ENCODE peak calls at places on chromosomes 4 and X, in six cellular contexts. B is adipocyte; G is NCI-H1092 treated with DMSO at 0.1 percent for 48 hours; Q is NCI-H510A treated with DMSO at 0.1 percent for 48 hours; N is naive thymus-derived CD8-positive, alpha-beta T cell; D is HCT116. Y is an unnamed sample.

GRCh38 chrX:22999696-23000223 is at the start of gene DDX53:
- DNase-seq in B (no peak), G (no peak), Q (no peak), N (no peak), D (no peak), Y (no peak)

GRCh38 chr4:189202182-189202868 is 738.3 kb upstream of the FRG1 start:
- DNase-seq in B (peak), G (peak), Q (peak), N (peak), D (peak), Y (no peak)

GRCh38 chr4:5478116-5478515 is 230.2 kb downstream of the EVC2 start:
- DNase-seq in B (no peak), G (no peak), Q (no peak), N (no peak), D (no peak), Y (no peak)

GRCh38 chr4:147825451-147826287 is 93.8 kb downstream of the ARHGAP10 start:
- DNase-seq in B (no peak), G (no peak), Q (no peak), N (no peak), D (no peak), Y (no peak)

GRCh38 chrX:151543706-151544105 is 19.8 kb upstream of the PASD1 start:
- DNase-seq in B (no peak), G (no peak), Q (no peak), N (no peak), D (no peak), Y (no peak)

GRCh38 chr4:167826281-167826680 is 266.1 kb upstream of the ANXA10 start:
- DNase-seq in B (peak), G (no peak), Q (no peak), N (no peak), D (no peak), Y (no peak)

GRCh38 chrX:104195489-104196084 is 29.3 kb downstream of the FAM199X start:
- DNase-seq in B (peak), G (no peak), Q (peak), N (peak), D (peak), Y (no peak)

GRCh38 chr4:78205601-78206000 is 148.5 kb downstream of the FRAS1 start:
- DNase-seq in B (no peak), G (no peak), Q (no peak), N (no peak), D (no peak), Y (no peak)

GRCh38 chr4:152535236-152535902 is 523 bp downstream of the FBXW7 start:
- DNase-seq in B (peak), G (no peak), Q (no peak), N (no peak), D (no peak), Y (peak)

GRCh38 chrX:9560219-9560618 is 95.4 kb downstream of the TBL1X start:
- DNase-seq in B (no peak), G (no peak), Q (no peak), N (no peak), D (no peak), Y (no peak)

GRCh38 chrX:1443496-1444075 is 9.1 kb downstream of the ASMTL start:
- DNase-seq in B (no peak), G (no peak), Q (no peak), N (no peak), D (no peak), Y (no peak)

GRCh38 chr4:120055167-120055566 is 11.5 kb downstream of the MAD2L1 start:
- DNase-seq in B (no peak), G (no peak), Q (no peak), N (no peak), D (no peak), Y (no peak)

GRCh38 chr4:87946766-87947165 is 28.7 kb upstream of the SPP1 start:
- DNase-seq in B (no peak), G (no peak), Q (no peak), N (no peak), D (no peak), Y (no peak)

GRCh38 chr4:5365071-5366008 is 314.1 kb downstream of the STK32B start:
- DNase-seq in B (peak), G (no peak), Q (peak), N (no peak), D (peak), Y (no peak)

GRCh38 chr4:140637836-140638235 is 69.1 kb upstream of the UCP1 start:
- DNase-seq in B (peak), G (peak), Q (peak), N (peak), D (peak), Y (no peak)

GRCh38 chr4:26860922-26861433 is 337 bp downstream of the STIM2 start:
- DNase-seq in B (peak), G (peak), Q (no peak), N (peak), D (no peak), Y (peak)

GRCh38 chrX:24676403-24677024 is 17.2 kb upstream of the POLA1 start:
- DNase-seq in B (peak), G (peak), Q (no peak), N (peak), D (no peak), Y (no peak)

GRCh38 chr4:140448830-140449229 is 21.4 kb upstream of the CLGN start:
- DNase-seq in B (no peak), G (peak), Q (no peak), N (no peak), D (no peak), Y (no peak)

GRCh38 chrX:154486052-154486395 is 391 bp downstream of the UBL4A start:
- DNase-seq in B (peak), G (peak), Q (no peak), N (peak), D (no peak), Y (no peak)

GRCh38 chr4:185257086-185257485 is 47.7 kb downstream of the SNX25 start:
- DNase-seq in B (no peak), G (no peak), Q (no peak), N (no peak), D (no peak), Y (no peak)

GRCh38 chrX:136055651-136056221 is 70.5 kb downstream of the SLC9A6 start:
- DNase-seq in B (peak), G (no peak), Q (no peak), N (no peak), D (no peak), Y (no peak)

GRCh38 chrX:80812176-80812575 is 2.5 kb upstream of the BRWD3 start:
- DNase-seq in B (peak), G (no peak), Q (no peak), N (peak), D (no peak), Y (no peak)

GRCh38 chr4:89829470-89830138 is 7.4 kb downstream of the SNCA start:
- DNase-seq in B (peak), G (no peak), Q (no peak), N (peak), D (no peak), Y (no peak)

GRCh38 chr4:114115526-114115925 is 136.1 kb upstream of the ARSJ start:
- DNase-seq in B (no peak), G (no peak), Q (no peak), N (no peak), D (no peak), Y (no peak)

GRCh38 chr4:146134761-146135160 is 40.8 kb upstream of the LSM6 start:
- DNase-seq in B (peak), G (peak), Q (no peak), N (no peak), D (no peak), Y (no peak)

GRCh38 chr4:121050251-121050650 is 22.1 kb downstream of the NDNF start:
- DNase-seq in B (peak), G (no peak), Q (peak), N (peak), D (no peak), Y (no peak)

GRCh38 chr4:40516651-40517050 is 113.0 kb downstream of the RBM47 start:
- DNase-seq in B (no peak), G (no peak), Q (no peak), N (no peak), D (no peak), Y (no peak)

GRCh38 chr4:144714166-144714565 is 68.2 kb downstream of the HHIP start:
- DNase-seq in B (no peak), G (no peak), Q (no peak), N (no peak), D (no peak), Y (no peak)

GRCh38 chr4:40325406-40326019 is 9.6 kb upstream of the CHRNA9 start:
- DNase-seq in B (peak), G (peak), Q (peak), N (peak), D (peak), Y (peak)

GRCh38 chr4:56182356-56182755 is 204.9 kb downstream of the AASDH start:
- DNase-seq in B (no peak), G (no peak), Q (no peak), N (no peak), D (no peak), Y (no peak)

GRCh38 chr4:11535333-11535732 is 106.6 kb upstream of the HS3ST1 start:
- DNase-seq in B (no peak), G (no peak), Q (no peak), N (no peak), D (no peak), Y (no peak)

GRCh38 chrX:65502618-65503017 is 32.0 kb downstream of the LAS1L start:
- DNase-seq in B (no peak), G (no peak), Q (no peak), N (no peak), D (no peak), Y (no peak)

GRCh38 chr4:109875106-109875505 is 27.2 kb downstream of the LRIT3 start:
- DNase-seq in B (no peak), G (no peak), Q (no peak), N (no peak), D (no peak), Y (no peak)